ENCODE peak calls at places on chromosomes 1 and 21, in ten cellular contexts. O is stimulated activated CD4-positive, alpha-beta T cell treated with anti-CD3 and anti-CD28 coated beads, Interleukin-4, amount 100 ng/mL, for 4 hours; W is activated CD4-positive, CD25-positive, alpha-beta regulatory T cell treated with anti-CD3 and anti-CD28 coated beads, Interleukin-2, amount 50 U/mL, for 16 hours; L is mucosa of gallbladder; P is LoVo; I is GOT3; Q is NCI-H1105 treated with DMSO at 0.1 percent for 48 hours; B is PC-3; J is GM04503; Y is activated CD4-positive, alpha-beta T cell treated with anti-CD3 and anti-CD28 coated beads, Interleukin-2, amount 50 U/mL, for 24 hours. K is an unnamed sample.

GRCh38 chr1:51520700-51521248 is 1.7 kb upstream of the EPS15 start:
- DNase-seq in Y (no peak), P (no peak), W (no peak), O (no peak), B (no peak), I (no peak), J (no peak), Q (no peak), L (no peak), K (no peak)

GRCh38 chr1:173056355-173056754 is 5.6 kb upstream of the TNFSF18 start:
- DNase-seq in B (peak), O (no peak), J (no peak), Q (no peak), I (no peak), L (no peak), P (no peak), Y (no peak), W (no peak), K (peak)

GRCh38 chr1:150974580-150975478 is at the start of gene CERS2:
- DNase-seq in Q (peak), W (no peak), O (peak), L (peak), I (peak), P (peak), J (no peak), Y (peak), B (peak), K (no peak)

GRCh38 chr1:993379-993995 is 6.4 kb downstream of the HES4 start:
- DNase-seq in W (no peak), L (no peak), Q (no peak), P (no peak), J (no peak), Y (no peak), O (no peak), I (no peak), B (no peak), K (no peak)

GRCh38 chr1:106952766-106953165 is 103.7 kb upstream of the PRMT6 start:
- DNase-seq in P (no peak), I (no peak), B (peak), O (no peak), L (no peak), Y (no peak), J (no peak), Q (no peak), W (no peak), K (no peak)

GRCh38 chr1:167488786-167489185 is 29.5 kb downstream of the CD247 start:
- DNase-seq in L (no peak), Y (no peak), P (no peak), W (no peak), O (no peak), I (no peak), J (no peak), B (no peak), Q (no peak), K (no peak)

GRCh38 chr1:38941527-38942019 is at the start of gene RHBDL2:
- DNase-seq in L (peak), J (no peak), B (peak), O (no peak), W (no peak), Q (no peak), I (peak), P (peak), Y (no peak), K (peak)

GRCh38 chr1:6083801-6084467 is 38.2 kb downstream of the KCNAB2 start:
- DNase-seq in W (no peak), J (peak), L (no peak), O (no peak), Y (no peak), B (no peak), P (no peak), I (no peak), Q (no peak), K (no peak)

GRCh38 chr1:201999625-202000238 is 10.7 kb upstream of the ELF3 start:
- DNase-seq in P (peak), L (no peak), Y (no peak), J (no peak), Q (peak), O (no peak), B (peak), I (no peak), W (no peak), K (no peak)

GRCh38 chr1:179883040-179883501 is 986 bp downstream of the TOR1AIP1 start:
- DNase-seq in P (no peak), Y (no peak), W (no peak), J (no peak), L (no peak), O (no peak), B (no peak), I (no peak), Q (no peak), K (no peak)

GRCh38 chr1:109198043-109198695 is 15.5 kb upstream of the SARS1 start:
- DNase-seq in J (peak), Y (no peak), O (no peak), L (peak), P (no peak), B (peak), W (no peak), Q (no peak), I (peak), K (no peak)

GRCh38 chr1:91619881-91620280 is 119.2 kb downstream of the CDC7 start:
- DNase-seq in P (no peak), B (no peak), O (no peak), Y (no peak), L (no peak), Q (no peak), I (no peak), W (no peak), J (peak), K (no peak)

GRCh38 chr1:100412980-100413379 is 60.7 kb downstream of the CDC14A start:
- DNase-seq in B (no peak), O (no peak), Y (no peak), L (no peak), P (no peak), I (no peak), W (no peak), Q (no peak), J (no peak), K (peak)

GRCh38 chr1:77625250-77625649 is 57.2 kb downstream of the ZZZ3 start:
- DNase-seq in P (no peak), W (no peak), Q (no peak), I (no peak), Y (no peak), B (peak), J (no peak), O (no peak), L (no peak), K (no peak)

GRCh38 chr1:215983680-215984079 is 416.6 kb downstream of the KCTD3 start:
- DNase-seq in P (no peak), L (no peak), I (no peak), B (peak), Q (no peak), J (no peak), Y (no peak), O (no peak), W (no peak), K (no peak)

GRCh38 chr1:100544791-100545190 is 6.9 kb downstream of the GPR88 start:
- DNase-seq in P (no peak), Y (no peak), O (no peak), W (no peak), L (no peak), Q (no peak), B (no peak), J (no peak), I (no peak), K (no peak)

GRCh38 chr1:31788138-31788824 is 24.1 kb upstream of the ADGRB2 start:
- DNase-seq in W (peak), Q (peak), J (no peak), B (peak), Y (peak), L (peak), P (peak), I (peak), O (peak), K (peak)

GRCh38 chr21:29074783-29075182 is 1.3 kb upstream of the CCT8 start:
- DNase-seq in B (no peak), Y (no peak), O (no peak), P (no peak), W (no peak), J (no peak), Q (no peak), L (no peak), I (no peak), K (no peak)

GRCh38 chr1:44834328-44834727 is 8.7 kb downstream of the PTCH2 start:
- DNase-seq in Y (no peak), J (no peak), P (no peak), B (no peak), W (no peak), O (no peak), I (no peak), L (no peak), Q (no peak), K (no peak)

GRCh38 chr1:66058558-66058957 is 265.9 kb downstream of the PDE4B start:
- DNase-seq in B (no peak), P (no peak), W (no peak), Y (no peak), O (no peak), L (no peak), Q (no peak), I (no peak), J (no peak), K (no peak)

GRCh38 chr1:172451002-172451443 is 7.2 kb upstream of the PIGC start:
- DNase-seq in I (no peak), B (peak), J (no peak), L (peak), Y (no peak), W (no peak), O (no peak), Q (no peak), P (peak), K (no peak)

GRCh38 chr1:172394167-172394751 is 26.2 kb upstream of the C1orf105 start:
- DNase-seq in P (no peak), W (peak), I (no peak), B (peak), Y (peak), Q (no peak), O (peak), J (no peak), L (peak), K (no peak)

GRCh38 chr1:217214551-217214950 is 416.3 kb downstream of the GPATCH2 start:
- DNase-seq in O (no peak), L (no peak), B (no peak), P (no peak), Y (no peak), Q (no peak), W (no peak), J (no peak), I (no peak), K (no peak)

GRCh38 chr1:102191723-102192122 is 195.0 kb upstream of the OLFM3 start:
- DNase-seq in P (peak), Y (no peak), W (no peak), J (no peak), O (no peak), L (peak), B (peak), Q (peak), I (no peak), K (peak)

GRCh38 chr1:84940481-84940880 is 47.5 kb upstream of the LPAR3 start:
- DNase-seq in J (no peak), P (no peak), O (no peak), I (no peak), Y (no peak), Q (no peak), B (peak), L (no peak), W (no peak), K (no peak)